ENCODE peak calls at places on chromosomes 16 and 17, in six cellular contexts. D is heart left ventricle; H is K562; G is adrenal gland; P is cardiac fibroblast; R is CD4-positive, alpha-beta T cell. C is an unnamed sample.

GRCh38 chr16:83574388-83574787 is 233.4 kb upstream of the HSBP1 start:
- DNase-seq in G (no peak), R (no peak), H (no peak), P (peak; percentile 20), D (no peak), C (no peak)

GRCh38 chr17:82030470-82031302 is 792 bp upstream of the RAC3 start:
- DNase-seq in H (peak; percentile 70), P (peak; percentile 89), D (peak; percentile 94), G (peak; percentile 85), R (peak; percentile 81), C (peak; percentile 92)

GRCh38 chr17:15494821-15495220 is 27.4 kb upstream of the CDRT4 start:
- DNase-seq in D (no peak), P (no peak), G (no peak), H (no peak), R (no peak), C (no peak)

GRCh38 chr17:69609495-69610315 is 195.2 kb downstream of the MAP2K6 start:
- DNase-seq in H (peak; percentile 14), D (no peak), R (no peak), P (peak; percentile 42), G (no peak), C (peak; percentile 34)

GRCh38 chr17:57490890-57491289 is 234.6 kb downstream of the MSI2 start:
- DNase-seq in G (no peak), D (no peak), H (no peak), R (no peak), P (no peak), C (no peak)

GRCh38 chr17:57861737-57862409 is 12.0 kb upstream of the MRPS23 start:
- DNase-seq in P (peak; percentile 39), R (no peak), G (peak; percentile 90), H (no peak), D (peak; percentile 84), C (no peak)

GRCh38 chr17:49200423-49201083 is 9.8 kb downstream of the GNGT2 start:
- DNase-seq in P (no peak), D (no peak), R (no peak), G (no peak), H (no peak), C (no peak)

GRCh38 chr16:83533193-83533592 is 274.6 kb upstream of the HSBP1 start:
- DNase-seq in G (no peak), H (no peak), P (no peak), D (no peak), R (no peak), C (no peak)

GRCh38 chr16:55051571-55051970 is 120.9 kb downstream of the IRX5 start:
- DNase-seq in D (no peak), R (no peak), P (no peak), H (no peak), G (no peak), C (no peak)

GRCh38 chr16:55055262-55055661 is 124.6 kb downstream of the IRX5 start:
- DNase-seq in P (no peak), H (no peak), G (no peak), R (no peak), D (no peak), C (no peak)

GRCh38 chr16:55053071-55053415 is 122.4 kb downstream of the IRX5 start:
- DNase-seq in P (no peak), D (no peak), R (no peak), G (no peak), H (no peak), C (no peak)

GRCh38 chr16:55048745-55049144 is 118.1 kb downstream of the IRX5 start:
- DNase-seq in G (no peak), D (no peak), P (no peak), H (no peak), R (no peak), C (no peak)

GRCh38 chr16:55052335-55053070 is 121.8 kb downstream of the IRX5 start:
- DNase-seq in P (no peak), G (no peak), H (no peak), D (no peak), R (no peak), C (no peak)
- TF ChIP-seq CTCF in P (no peak), G (no peak), H (no peak), D (no peak), R (no peak), C (no peak)

DNA sequence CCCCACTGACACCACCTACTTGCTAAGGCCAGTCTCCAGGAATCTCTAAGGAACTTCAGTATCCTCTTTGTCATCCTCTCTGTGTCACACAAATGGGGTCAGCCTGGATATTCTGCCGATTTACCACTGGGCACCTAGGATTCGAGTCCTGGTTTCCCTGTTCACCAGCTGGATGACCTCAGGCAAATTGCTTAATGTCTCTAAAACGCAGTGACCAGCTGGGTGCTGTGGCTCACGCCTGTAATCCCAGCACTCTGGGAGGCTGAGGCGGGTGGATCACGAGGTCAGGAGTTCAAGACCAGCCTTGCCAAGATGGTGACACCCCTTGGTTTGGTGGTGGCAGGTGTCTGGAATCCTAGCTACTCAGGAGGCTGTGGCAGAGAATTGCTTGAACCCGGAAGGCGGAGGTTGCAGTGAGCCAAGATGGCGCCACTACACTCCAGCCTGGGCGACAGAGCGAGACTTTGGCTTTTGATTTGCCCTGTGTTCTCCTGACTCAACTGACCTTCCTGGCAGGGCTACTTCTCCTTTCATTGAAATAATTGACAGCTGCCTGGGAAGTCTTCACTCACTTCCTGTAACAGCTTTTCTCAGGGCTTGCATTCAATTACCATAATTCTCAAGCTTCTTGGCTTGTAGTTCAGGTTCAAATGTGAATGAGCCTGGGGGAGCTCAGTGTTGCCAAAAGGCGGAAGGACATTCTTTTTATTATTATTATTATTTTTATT is 15.4 kb downstream of the SYCE1L start:
- DNase-seq in R (no peak), D (no peak), G (no peak), P (no peak), H (no peak), C (no peak)
- TF ChIP-seq CTCF in R (no peak), D (no peak), G (no peak), P (no peak), H (no peak), C (no peak)

DNA sequence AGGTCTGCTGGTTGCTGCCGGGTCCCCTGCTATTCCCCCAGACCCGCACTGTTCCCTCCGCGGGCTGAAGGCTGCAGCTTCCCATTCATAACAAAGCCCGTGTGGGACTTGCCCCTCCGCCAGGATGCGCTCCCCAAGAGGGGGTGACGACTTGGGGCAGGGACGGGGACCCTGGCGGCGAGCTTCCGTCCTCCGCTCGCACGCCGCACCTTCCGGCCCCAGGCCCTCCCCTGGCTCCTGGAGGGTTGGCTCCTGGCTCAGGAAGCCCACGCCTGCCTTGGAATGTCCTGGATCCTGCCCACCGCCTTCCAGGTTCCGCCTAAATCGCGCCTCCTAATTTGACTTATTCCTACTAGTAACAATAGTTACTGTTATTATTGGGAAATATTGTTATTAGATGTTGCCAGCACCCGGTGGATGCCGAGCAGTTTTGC is 1.1 kb upstream of the TFAP4 start:
- DNase-seq in H (no peak), R (peak; percentile 47), D (peak; percentile 82), G (no peak), P (peak; percentile 71), C (peak; percentile 73)
- TF ChIP-seq CTCF in H (no peak), R (peak; percentile 22), D (peak; percentile 42), G (peak; percentile 39), P (peak; percentile 9), C (peak; percentile 82)

GRCh38 chr16:78005881-78006280 is 16.5 kb upstream of the CLEC3A start:
- DNase-seq in R (no peak), G (no peak), H (peak; percentile 37), D (no peak), P (no peak), C (peak; percentile 22)
- TF ChIP-seq CTCF in R (no peak), G (peak; percentile 10), H (peak; percentile 58), D (no peak), P (no peak), C (peak; percentile 47)

GRCh38 chr17:45135978-45136791 is 698 bp downstream of the ACBD4 start:
- DNase-seq in H (no peak), G (no peak), P (no peak), R (no peak), D (peak; percentile 60), C (no peak)

GRCh38 chr17:45137561-45138305 is 2.2 kb downstream of the ACBD4 start:
- DNase-seq in G (no peak), P (no peak), D (peak; percentile 39), R (no peak), H (no peak), C (no peak)

GRCh38 chr17:45139533-45139920 is 4.0 kb downstream of the ACBD4 start:
- DNase-seq in P (no peak), G (no peak), D (no peak), R (no peak), H (no peak), C (no peak)

GRCh38 chr17:45136846-45137560 is 1.5 kb downstream of the ACBD4 start:
- DNase-seq in R (no peak), P (no peak), H (no peak), G (no peak), D (peak; percentile 53), C (no peak)

DNA sequence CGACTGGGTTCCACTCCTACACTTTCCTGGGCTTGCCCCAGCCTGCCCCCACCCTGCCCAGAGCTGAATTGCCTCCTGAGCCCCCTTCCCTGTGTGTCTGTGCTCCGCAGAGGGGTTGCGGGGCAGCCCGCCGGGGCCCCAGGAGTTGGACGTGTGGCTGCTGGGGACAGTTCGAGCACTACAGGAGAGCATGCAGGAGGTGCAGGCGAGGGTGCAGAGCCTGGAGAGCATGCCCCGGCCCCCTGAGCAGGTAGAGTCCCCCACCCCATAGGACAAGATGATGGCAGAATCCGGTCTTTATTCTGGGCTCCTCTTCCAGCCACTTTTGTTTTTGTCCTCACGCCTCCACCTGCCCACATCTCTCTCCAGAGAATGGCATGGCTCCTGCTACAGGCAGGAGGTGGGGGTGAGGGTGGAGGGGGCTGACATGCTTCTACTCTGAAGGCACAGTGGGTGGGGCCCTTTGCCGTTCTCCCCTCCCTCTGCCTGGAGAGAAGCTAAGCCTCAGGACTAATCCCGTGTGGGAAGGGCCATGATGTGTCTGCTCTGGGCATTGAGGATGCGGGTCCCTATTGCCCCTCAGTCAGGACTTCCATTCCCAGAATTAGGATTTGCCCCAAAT is 3.5 kb downstream of the ACBD4 start:
- DNase-seq in P (no peak), G (no peak), D (peak; percentile 39), R (no peak), H (no peak), C (no peak)
- TF ChIP-seq CTCF in P (no peak), G (no peak), D (no peak), R (no peak), H (no peak), C (no peak)

GRCh38 chr17:63436523-63437110 is 9.5 kb downstream of the CYB561 start:
- DNase-seq in G (no peak), H (peak; percentile 34), R (no peak), D (no peak), P (peak; percentile 47), C (no peak)
- TF ChIP-seq CTCF in G (peak; percentile 10), H (peak; percentile 42), R (no peak), D (peak; percentile 23), P (no peak), C (no peak)